ENCODE peak calls at places on chromosomes 6 and 20, in eight cellular contexts. G, V, F, P, Y, I, D and K are unnamed samples. For H3K9me3, the result is how much of the 10 kb centered on the place peaks cover.

GRCh38 chr6:28866342-28867077 is 57.3 kb downstream of the TRIM27 start:
- DNase-seq in G (peak), V (peak), F (peak), P (peak), Y (peak), I (peak), D (peak), K (peak)

GRCh38 chr20:36728986-36729385 is 16.9 kb downstream of the NDRG3 start:
- DNase-seq in G (no peak), V (peak), F (no peak), P (no peak), Y (no peak), I (no peak), D (no peak), K (peak)

GRCh38 chr6:34680802-34681515 is 15.6 kb downstream of the ILRUN start:
- DNase-seq in G (no peak), V (no peak), F (no peak), P (no peak), Y (peak), I (peak), D (no peak), K (peak)

GRCh38 chr6:156852147-156852857 is 75.1 kb downstream of the ARID1B start:
- DNase-seq in G (no peak), V (no peak), F (no peak), P (no peak), Y (no peak), I (no peak), D (no peak), K (no peak)

GRCh38 chr6:106979435-106979884 is 4.9 kb upstream of the CD24 start:
- DNase-seq in G (peak), V (peak), F (peak), P (peak), Y (peak), I (peak), D (peak), K (peak)

GRCh38 chr6:122719176-122719575 is 60.3 kb upstream of the FABP7 start:
- DNase-seq in G (no peak), V (no peak), F (no peak), P (no peak), Y (no peak), I (no peak), D (no peak), K (no peak)

GRCh38 chr6:157528931-157529653 is 148.1 kb downstream of the ZDHHC14 start:
- DNase-seq in G (no peak), V (no peak), F (no peak), P (no peak), Y (no peak), I (peak), D (no peak), K (peak)

GRCh38 chr20:43969501-43969900 is 54.8 kb downstream of the TOX2 start:
- DNase-seq in G (no peak), V (no peak), F (no peak), P (no peak), Y (no peak), I (no peak), D (no peak), K (no peak)

GRCh38 chr6:121912905-121913304 is 477.5 kb downstream of the GJA1 start:
- DNase-seq in G (no peak), V (no peak), F (no peak), P (no peak), Y (no peak), I (no peak), D (no peak), K (no peak)

GRCh38 chr6:170235726-170236125 is 55.2 kb downstream of the DLL1 start:
- DNase-seq in G (no peak), V (no peak), F (no peak), P (no peak), Y (no peak), I (no peak), D (no peak), K (no peak)

GRCh38 chr6:84074988-84075781 is 41.6 kb downstream of the MRAP2 start:
- DNase-seq in G (peak), V (peak), F (no peak), P (no peak), Y (peak), I (no peak), D (no peak), K (no peak)

GRCh38 chr6:16876201-16876600 is 114.9 kb upstream of the ATXN1 start:
- DNase-seq in G (no peak), V (no peak), F (no peak), P (no peak), Y (no peak), I (no peak), D (no peak), K (no peak)

GRCh38 chr6:161001421-161001820 is 9.9 kb downstream of the MAP3K4 start:
- DNase-seq in G (no peak), V (no peak), F (no peak), P (no peak), Y (no peak), I (no peak), D (no peak), K (peak)

GRCh38 chr6:162973975-162974374 is 246.2 kb downstream of the PACRG start:
- DNase-seq in G (no peak), V (no peak), F (no peak), P (no peak), Y (no peak), I (peak), D (no peak), K (no peak)

GRCh38 chr6:117711369-117711768 is 36.1 kb downstream of the NUS1 start:
- DNase-seq in G (no peak), V (no peak), F (no peak), P (no peak), Y (no peak), I (no peak), D (no peak), K (no peak)

GRCh38 chr20:35171438-35171752 is 477 bp upstream of the PROCR start:
- DNase-seq in G (no peak), V (no peak), F (no peak), P (no peak), Y (no peak), I (no peak), D (no peak), K (no peak)
- H3K9me3 ChIP-seq in G (under half), V (under half), F (under half), P (under half), Y (under half), I (under half), D (under half), K (under half)

GRCh38 chr6:17941318-17941717 is 46.1 kb downstream of the KIF13A start:
- DNase-seq in G (no peak), V (no peak), F (no peak), P (no peak), Y (no peak), I (no peak), D (no peak), K (no peak)
- H3K9me3 ChIP-seq in G (under half), V (under half), F (under half), P (under half), Y (under half), I (under half), D (under half), K (under half)

DNA sequence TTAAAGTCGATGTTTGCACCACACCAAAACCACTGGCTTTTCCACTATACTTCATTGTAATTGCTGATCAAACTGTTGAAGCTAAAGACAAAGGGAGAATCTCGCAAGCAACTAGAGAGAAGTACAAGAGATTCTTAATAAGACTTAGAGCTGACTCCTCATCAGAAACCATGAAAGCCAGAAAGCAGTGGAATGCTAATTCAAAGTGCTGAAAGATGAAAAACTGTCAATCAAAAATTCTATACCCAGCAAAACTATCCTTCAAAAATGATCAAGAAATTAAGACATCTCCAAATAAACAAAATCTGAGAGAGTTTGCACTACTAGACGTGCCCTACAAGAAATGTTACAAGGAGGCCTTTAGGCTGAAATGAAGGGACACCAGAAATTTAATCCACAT is 52.6 kb downstream of the CD83 start:
- DNase-seq in G (no peak), V (no peak), F (no peak), P (no peak), Y (no peak), I (no peak), D (no peak), K (no peak)
- H3K9me3 ChIP-seq in G (under half), V (under half), F (under half), P (under half), Y (under half), I (under half), D (under half), K (under half)

GRCh38 chr6:27294409-27294808 is 17.7 kb downstream of the POM121L2 start:
- DNase-seq in G (no peak), V (no peak), F (no peak), P (no peak), Y (no peak), I (no peak), D (no peak), K (peak)
- H3K9me3 ChIP-seq in G (half or more), V (under half), F (under half), P (half or more), Y (under half), I (under half), D (under half), K (under half)

DNA sequence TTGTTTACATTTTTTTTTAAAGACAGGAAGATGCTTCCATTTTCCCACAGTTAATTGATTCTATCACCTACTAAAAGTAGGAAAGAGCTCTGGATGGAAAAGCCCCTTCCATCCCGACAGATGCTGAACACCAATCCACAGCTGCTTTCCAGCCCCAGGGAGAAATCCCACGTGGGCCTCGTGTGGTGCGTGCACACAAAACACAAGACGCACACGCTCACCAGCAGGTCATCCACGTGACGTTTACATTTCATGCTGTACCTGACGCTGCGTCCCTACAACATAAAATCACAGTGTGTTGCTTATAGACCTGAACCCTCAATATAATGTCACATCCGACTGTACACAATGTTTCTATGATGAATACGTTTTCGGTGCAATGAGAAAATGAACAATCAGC is 50.2 kb upstream of the DACT2 start:
- DNase-seq in G (no peak), V (no peak), F (no peak), P (no peak), Y (no peak), I (no peak), D (no peak), K (no peak)
- H3K9me3 ChIP-seq in G (under half), V (under half), F (under half), P (under half), Y (under half), I (under half), D (under half), K (under half)

GRCh38 chr6:75204959-75205775 is 686 bp downstream of the COL12A1 start:
- DNase-seq in G (no peak), V (peak), F (no peak), P (no peak), Y (peak), I (peak), D (peak), K (peak)
- H3K9me3 ChIP-seq in G (under half), V (under half), F (under half), P (under half), Y (under half), I (under half), D (under half), K (under half)

GRCh38 chr6:155349956-155350355 is 35.7 kb upstream of the TFB1M start:
- DNase-seq in G (no peak), V (no peak), F (no peak), P (no peak), Y (no peak), I (no peak), D (no peak), K (no peak)
- H3K9me3 ChIP-seq in G (under half), V (under half), F (under half), P (under half), Y (under half), I (under half), D (under half), K (under half)

GRCh38 chr20:62104791-62105345 is 17.4 kb upstream of the LSM14B start:
- DNase-seq in G (no peak), V (no peak), F (no peak), P (no peak), Y (no peak), I (peak), D (peak), K (no peak)

GRCh38 chr20:62101078-62101477 is 21.2 kb upstream of the LSM14B start:
- DNase-seq in G (no peak), V (no peak), F (no peak), P (no peak), Y (no peak), I (no peak), D (no peak), K (no peak)

GRCh38 chr20:62105592-62105991 is 16.7 kb upstream of the LSM14B start:
- DNase-seq in G (no peak), V (no peak), F (no peak), P (no peak), Y (no peak), I (no peak), D (no peak), K (no peak)

GRCh38 chr20:62103508-62104233 is 18.6 kb upstream of the LSM14B start:
- DNase-seq in G (no peak), V (no peak), F (no peak), P (no peak), Y (no peak), I (no peak), D (no peak), K (no peak)

DNA sequence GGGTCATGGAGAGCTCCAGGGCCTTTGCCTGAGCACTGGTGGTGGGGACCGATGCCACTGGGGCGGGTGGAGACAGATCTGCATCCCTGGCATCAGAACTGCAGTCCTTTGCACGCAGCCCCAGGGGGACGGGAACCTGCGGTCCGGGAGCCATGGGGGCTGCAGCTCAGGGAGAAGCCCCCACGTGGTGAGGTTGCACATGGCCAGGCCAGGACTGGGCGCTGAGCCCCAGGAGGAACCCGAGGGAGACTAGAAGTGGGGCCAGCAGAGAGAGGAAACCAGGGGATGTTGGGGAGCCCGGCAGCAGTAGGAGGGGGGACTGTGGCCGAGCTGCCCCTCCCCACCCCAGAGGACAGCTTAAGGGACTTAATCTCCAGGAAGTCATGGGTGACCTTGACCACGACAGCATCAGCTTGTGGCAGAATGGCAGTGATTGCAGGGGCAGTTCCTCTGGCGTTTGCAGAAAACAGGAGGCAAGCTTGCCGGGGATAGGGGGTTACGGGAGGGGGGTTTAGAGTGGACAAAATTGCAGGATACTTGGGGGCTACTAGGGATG is 18.0 kb upstream of the LSM14B start:
- DNase-seq in G (peak), V (no peak), F (no peak), P (no peak), Y (no peak), I (no peak), D (no peak), K (no peak)
- H3K9me3 ChIP-seq in G (under half), V (under half), F (under half), P (half or more), Y (under half), I (under half), D (under half), K (under half)

DNA sequence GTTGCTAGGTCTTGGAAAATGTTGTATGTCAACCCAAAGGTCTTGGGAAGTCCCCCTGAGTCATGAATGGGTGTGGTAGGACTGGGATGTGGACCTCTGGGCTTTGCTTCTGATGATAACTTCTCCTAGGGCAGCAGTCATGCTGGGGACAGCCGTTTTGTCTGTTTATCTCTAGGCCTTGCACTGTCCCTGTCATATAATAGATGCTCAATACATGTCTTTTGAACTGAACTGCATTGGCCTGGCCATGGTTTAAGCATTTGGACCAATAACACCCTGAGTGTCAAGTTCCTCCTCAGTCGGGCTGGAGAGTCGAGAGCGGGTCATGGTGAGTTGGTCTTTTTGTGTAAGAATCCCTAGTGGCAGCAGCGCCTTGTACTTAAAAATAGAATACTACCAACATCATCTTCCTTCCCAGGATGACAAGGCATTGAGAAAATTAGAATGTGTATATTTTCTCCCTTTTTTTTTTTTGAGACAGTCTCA is 43.1 kb downstream of the E2F3 start:
- DNase-seq in G (no peak), V (no peak), F (no peak), P (no peak), Y (no peak), I (no peak), D (no peak), K (peak)
- H3K9me3 ChIP-seq in G (under half), V (under half), F (under half), P (under half), Y (under half), I (under half), D (under half), K (under half)